ENCODE peak calls at places on chromosomes 12 and 14, in seven cellular contexts. D, W, B, F, R, Y and T are unnamed samples.

GRCh38 chr12:45557020-45557419 is 172.5 kb upstream of the ARID2 start:
- DNase-seq in B (no peak), Y (no peak), W (no peak), D (no peak), F (no peak), R (peak; percentile 2), T (no peak)

GRCh38 chr14:61127099-61127498 is 146.1 kb downstream of the SLC38A6 start:
- DNase-seq in B (no peak), F (no peak), D (no peak), Y (no peak), W (no peak), R (no peak), T (no peak)

GRCh38 chr14:60396718-60397343 is 89.0 kb downstream of the C14orf39 start:
- DNase-seq in Y (no peak), D (no peak), R (no peak), B (no peak), F (no peak), W (no peak), T (no peak)

GRCh38 chr14:82889701-82890100 is 1356.0 kb upstream of the SEL1L start:
- DNase-seq in B (no peak), W (no peak), Y (no peak), F (no peak), D (no peak), R (no peak), T (no peak)

GRCh38 chr12:48569946-48570345 is at the start of gene LALBA:
- DNase-seq in B (no peak), Y (no peak), D (no peak), R (no peak), W (no peak), F (no peak), T (no peak)

GRCh38 chr14:99938896-99939295 is 126.3 kb upstream of the EVL start:
- DNase-seq in B (no peak), Y (no peak), R (no peak), F (no peak), D (no peak), W (no peak), T (no peak)

GRCh38 chr12:6202846-6203245 is 2.6 kb downstream of the CD9 start:
- DNase-seq in D (no peak), Y (no peak), F (no peak), B (no peak), W (no peak), R (no peak), T (no peak)

GRCh38 chr12:70367268-70368141 is 1.4 kb downstream of the KCNMB4 start:
- DNase-seq in B (no peak), Y (no peak), F (no peak), W (peak; percentile 47), R (peak; percentile 15), D (no peak), T (no peak)

GRCh38 chr12:8146416-8146771 is 10.4 kb upstream of the ZNF705A start:
- DNase-seq in Y (no peak), F (no peak), W (no peak), B (no peak), D (no peak), R (no peak), T (no peak)

GRCh38 chr12:99809921-99810320 is 162.4 kb downstream of the GARIN6 start:
- DNase-seq in B (no peak), R (no peak), W (no peak), F (no peak), D (no peak), Y (no peak), T (no peak)

GRCh38 chr14:56244138-56244789 is 126.1 kb downstream of the PELI2 start:
- DNase-seq in R (no peak), Y (no peak), F (no peak), D (no peak), W (no peak), B (no peak), T (no peak)

GRCh38 chr12:116736962-116737773 is 701 bp downstream of the SPRING1 start:
- DNase-seq in W (no peak), R (no peak), D (no peak), F (no peak), Y (no peak), B (peak; percentile 25), T (no peak)

GRCh38 chr12:48997719-48998496 is 1.3 kb downstream of the DDN start:
- DNase-seq in Y (no peak), F (peak; percentile 48), W (peak; percentile 36), R (no peak), B (no peak), D (no peak), T (no peak)

GRCh38 chr14:57382283-57382682 is 8.1 kb upstream of the NAA30 start:
- DNase-seq in W (no peak), Y (no peak), F (no peak), B (no peak), D (no peak), R (no peak), T (no peak)

GRCh38 chr12:116879509-116880212 is 1.6 kb downstream of the HRK start:
- DNase-seq in B (no peak), W (no peak), F (no peak), R (no peak), Y (no peak), D (no peak), T (no peak)

GRCh38 chr12:23303821-23304220 is 645.6 kb downstream of the SOX5 start:
- DNase-seq in R (no peak), D (no peak), B (no peak), F (no peak), W (no peak), Y (no peak), T (no peak)

GRCh38 chr12:20376984-20377383 is 8.6 kb downstream of the PDE3A start:
- DNase-seq in D (no peak), R (no peak), F (no peak), Y (no peak), W (no peak), B (peak; percentile 23), T (no peak)

GRCh38 chr14:96242126-96242525 is 13.9 kb upstream of the BDKRB1 start:
- DNase-seq in B (no peak), F (no peak), R (no peak), W (no peak), Y (no peak), D (no peak), T (no peak)

GRCh38 chr14:68377459-68377858 is 415.4 kb downstream of the ZFP36L1 start:
- DNase-seq in F (peak; percentile 41), Y (peak; percentile 67), D (no peak), W (peak; percentile 16), R (peak; percentile 84), B (peak; percentile 36), T (peak; percentile 61)

GRCh38 chr12:120887253-120888043 is 16.7 kb downstream of the SPPL3 start:
- DNase-seq in Y (no peak), B (no peak), D (peak; percentile 30), R (no peak), F (no peak), W (no peak), T (no peak)

GRCh38 chr12:52494518-52494917 is 1.5 kb upstream of the KRT6A start:
- DNase-seq in W (no peak), B (no peak), R (no peak), Y (no peak), F (peak; percentile 34), D (no peak), T (peak; percentile 28)